ENCODE peak calls at places on chromosomes 2 and 18, in four cellular contexts. S is HepG2, W is H1, E is GM12878. X is an unnamed sample. For H3K27me3, the result is how much of the 10 kb centered on the place peaks cover.

GRCh38 chr18:66616523-66616983 is 12.7 kb upstream of the CDH19 start:
- DNase-seq in E (no peak), W (no peak), S (peak), X (peak)

GRCh38 chr18:41721103-41721502 is 233.9 kb upstream of the PIK3C3 start:
- DNase-seq in S (no peak), W (no peak), E (no peak), X (no peak)

GRCh38 chr2:50143822-50144575 is 887.9 kb downstream of the NRXN1 start:
- DNase-seq in E (peak), W (no peak), S (peak), X (peak)

GRCh38 chr2:41836944-41837343 is 210.9 kb upstream of the PKDCC start:
- DNase-seq in E (no peak), S (no peak), W (peak), X (peak)

GRCh38 chr2:151156943-151157705 is 104.5 kb downstream of the RBM43 start:
- DNase-seq in S (no peak), E (no peak), W (no peak), X (no peak)

GRCh38 chr18:74284501-74285004 is 7.2 kb downstream of the CYB5A start:
- DNase-seq in W (no peak), E (no peak), S (no peak), X (no peak)

GRCh38 chr2:40220177-40220925 is 231.5 kb downstream of the SLC8A1 start:
- DNase-seq in W (no peak), E (no peak), S (no peak), X (no peak)

GRCh38 chr2:73981081-73981968 is 3.4 kb upstream of the TET3 start:
- DNase-seq in S (peak), E (no peak), W (peak), X (no peak)

GRCh38 chr2:42929985-42930581 is 137.7 kb upstream of the HAAO start:
- DNase-seq in W (no peak), E (no peak), S (peak), X (no peak)

GRCh38 chr2:106996136-106996769 is 110.3 kb upstream of the ST6GAL2 start:
- DNase-seq in S (no peak), E (no peak), W (no peak), X (no peak)

GRCh38 chr2:165846056-165846455 is 52.0 kb upstream of the GALNT3 start:
- DNase-seq in S (no peak), E (no peak), W (no peak), X (no peak)

GRCh38 chr2:120224735-120225548 is 1.7 kb upstream of the TMEM185B start:
- DNase-seq in S (no peak), E (no peak), W (no peak), X (no peak)

GRCh38 chr18:2526320-2526719 is 45.0 kb downstream of the METTL4 start:
- DNase-seq in E (no peak), W (no peak), S (no peak), X (no peak)

GRCh38 chr2:228474466-228474865 is 293.0 kb upstream of the SPHKAP start:
- DNase-seq in S (no peak), E (no peak), W (no peak), X (no peak)

GRCh38 chr2:209901187-209901586 is 101.3 kb upstream of the RPE start:
- DNase-seq in W (no peak), S (no peak), E (no peak), X (no peak)

GRCh38 chr2:186544255-186544675 is 45.6 kb upstream of the ITGAV start:
- DNase-seq in E (no peak), S (peak), W (no peak), X (no peak)

GRCh38 chr2:15795426-15795825 is 144.9 kb upstream of the MYCN start:
- DNase-seq in W (no peak), E (no peak), S (no peak), X (no peak)

GRCh38 chr18:56709463-56709862 is 58.3 kb downstream of the WDR7 start:
- DNase-seq in S (peak), E (peak), W (peak), X (peak)

GRCh38 chr18:8936646-8937045 is 165.9 kb upstream of the NDUFV2 start:
- DNase-seq in E (no peak), S (no peak), W (no peak), X (no peak)

GRCh38 chr18:74082476-74083070 is 65.1 kb downstream of the FBXO15 start:
- DNase-seq in S (peak), W (peak), E (peak), X (peak)

GRCh38 chr2:85713836-85714235 is 19.7 kb downstream of the GNLY start:
- DNase-seq in W (no peak), S (no peak), E (no peak), X (no peak)

GRCh38 chr2:169131587-169132512 is 62.5 kb downstream of the DHRS9 start:
- DNase-seq in S (peak), E (peak), W (no peak), X (no peak)

GRCh38 chr2:98518106-98518505 is 73.4 kb downstream of the INPP4A start:
- DNase-seq in W (no peak), S (peak), E (no peak), X (no peak)

GRCh38 chr2:8306530-8307351 is 375.1 kb upstream of the ID2 start:
- DNase-seq in W (no peak), S (no peak), E (no peak), X (no peak)

GRCh38 chr2:17918789-17919188 is 40.3 kb downstream of the KCNS3 start:
- DNase-seq in W (no peak), E (no peak), S (no peak), X (peak)

GRCh38 chr18:24530630-24531111 is 70.2 kb downstream of the HRH4 start:
- DNase-seq in W (no peak), E (no peak), S (no peak), X (no peak)

GRCh38 chr2:168920504-168921157 is 19.5 kb downstream of the G6PC2 start:
- DNase-seq in W (no peak), S (peak), E (no peak), X (no peak)

GRCh38 chr2:238644095-238645081 is 203.5 kb upstream of the TWIST2 start:
- DNase-seq in W (no peak), S (peak), E (no peak), X (no peak)

GRCh38 chr2:240792658-240793312 is 27.2 kb downstream of the KIF1A start:
- DNase-seq in E (no peak), S (no peak), W (no peak), X (no peak)

GRCh38 chr2:215010390-215010789 is 128.0 kb downstream of the ABCA12 start:
- DNase-seq in E (no peak), W (no peak), S (no peak), X (no peak)

GRCh38 chr2:218865999-218866398 is 6.4 kb downstream of the WNT6 start:
- DNase-seq in S (no peak), E (no peak), W (no peak), X (no peak)

GRCh38 chr2:64652231-64653173 is 1.2 kb downstream of the SERTAD2 start:
- DNase-seq in S (peak), W (no peak), E (no peak), X (no peak)

GRCh38 chr2:40507429-40507828 is 55.5 kb upstream of the SLC8A1 start:
- DNase-seq in W (no peak), S (no peak), E (no peak), X (no peak)

GRCh38 chr2:183229386-183229785 is 105.1 kb downstream of the NUP35 start:
- DNase-seq in S (no peak), E (no peak), W (no peak), X (no peak)

GRCh38 chr18:23067236-23067635 is 68.0 kb upstream of the CABLES1 start:
- DNase-seq in E (no peak), W (no peak), S (peak), X (no peak)

GRCh38 chr2:220743203-220743602 is 828.9 kb downstream of the EPHA4 start:
- DNase-seq in S (no peak), W (no peak), E (no peak), X (no peak)

GRCh38 chr2:240432820-240433801 is 2.4 kb upstream of the GPC1 start:
- DNase-seq in W (no peak), E (no peak), S (no peak), X (no peak)

GRCh38 chr2:101204400-101205095 is 48.1 kb upstream of the CNOT11 start:
- DNase-seq in E (no peak), W (no peak), S (peak), X (no peak)

GRCh38 chr2:193818801-193819499 is 1624.2 kb upstream of the TMEFF2 start:
- DNase-seq in S (no peak), E (no peak), W (no peak), X (no peak)

GRCh38 chr18:6413554-6414117 is 1.1 kb downstream of the L3MBTL4 start:
- DNase-seq in W (no peak), S (no peak), E (no peak), X (no peak)

GRCh38 chr18:6414118-6414722 is 491 bp downstream of the L3MBTL4 start:
- DNase-seq in S (peak), W (no peak), E (no peak), X (no peak)

GRCh38 chr18:6412933-6413472 is 1.7 kb downstream of the L3MBTL4 start:
- DNase-seq in E (no peak), W (no peak), S (no peak), X (no peak)

GRCh38 chr18:6411367-6411766 is 3.3 kb downstream of the L3MBTL4 start:
- DNase-seq in S (no peak), W (no peak), E (no peak), X (no peak)

DNA sequence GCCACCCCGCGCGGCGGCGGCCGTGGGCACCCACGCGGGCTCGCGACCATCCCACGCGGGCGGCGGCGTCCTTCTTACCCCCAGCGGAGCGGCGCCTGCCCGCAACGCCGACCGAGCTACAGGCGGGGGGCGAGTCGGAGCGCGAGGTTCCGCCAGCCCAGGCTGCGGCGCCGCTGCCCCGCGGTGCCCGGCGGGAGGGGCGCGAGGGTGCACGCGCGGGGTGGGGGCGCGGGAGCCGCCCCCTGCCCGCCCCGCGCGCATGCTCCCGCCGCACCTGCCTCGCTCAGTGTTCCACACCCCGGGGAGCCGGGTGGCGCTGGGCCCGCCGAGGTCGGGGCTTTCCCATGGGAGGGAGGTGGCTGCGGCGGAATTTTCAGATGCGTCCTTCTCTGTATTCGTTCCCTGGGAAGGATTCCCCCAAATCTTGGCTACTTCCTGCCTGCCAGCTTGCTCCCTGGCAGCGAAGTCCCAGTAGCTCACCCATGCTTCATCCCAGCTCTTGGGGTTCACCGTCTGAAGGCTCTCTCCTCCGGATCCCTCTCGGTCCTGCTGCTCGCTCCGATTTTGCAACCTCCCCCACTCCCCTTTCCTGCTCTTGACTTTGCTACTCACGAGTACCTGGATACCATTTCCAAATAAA is at the start of gene L3MBTL4:
- DNase-seq in W (no peak), S (no peak), E (no peak), X (no peak)
- TF ChIP-seq SUZ12 in W (no peak), S (no peak), E (no peak), X (no peak)

DNA sequence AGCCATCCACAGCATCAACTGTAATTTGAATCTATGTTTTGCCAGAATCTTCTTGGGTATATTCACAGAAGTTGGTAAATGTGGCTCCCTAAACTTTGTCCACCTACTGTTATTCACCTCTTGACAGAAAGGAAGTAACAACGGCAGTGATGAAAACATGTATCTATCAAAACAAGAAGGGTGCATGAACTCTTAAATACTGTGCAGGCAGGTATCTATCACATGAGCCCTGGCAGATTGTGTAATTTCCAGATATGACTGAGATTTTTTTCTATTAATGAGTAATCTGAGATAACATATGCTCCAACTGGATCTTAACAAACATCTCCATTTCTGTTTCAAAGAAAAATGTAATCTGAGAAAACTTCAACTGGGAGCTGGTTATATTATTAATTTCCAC is 36.6 kb downstream of the SFT2D3 start:
- DNase-seq in W (no peak), E (no peak), S (no peak), X (no peak)
- TF ChIP-seq ZNF274 in W (no peak), E (no peak), S (no peak), X (no peak)

GRCh38 chr2:38263293-38263692 is 113.8 kb downstream of the ATL2 start:
- DNase-seq in W (no peak), S (no peak), E (no peak), X (no peak)

GRCh38 chr2:38261569-38262513 is 115.2 kb downstream of the ATL2 start:
- DNase-seq in W (no peak), E (peak), S (no peak), X (no peak)

GRCh38 chr2:38260469-38260868 is 116.6 kb downstream of the ATL2 start:
- DNase-seq in E (peak), S (no peak), W (no peak), X (no peak)

GRCh38 chr2:38262514-38262871 is 114.6 kb downstream of the ATL2 start:
- DNase-seq in E (no peak), S (no peak), W (no peak), X (no peak)

DNA sequence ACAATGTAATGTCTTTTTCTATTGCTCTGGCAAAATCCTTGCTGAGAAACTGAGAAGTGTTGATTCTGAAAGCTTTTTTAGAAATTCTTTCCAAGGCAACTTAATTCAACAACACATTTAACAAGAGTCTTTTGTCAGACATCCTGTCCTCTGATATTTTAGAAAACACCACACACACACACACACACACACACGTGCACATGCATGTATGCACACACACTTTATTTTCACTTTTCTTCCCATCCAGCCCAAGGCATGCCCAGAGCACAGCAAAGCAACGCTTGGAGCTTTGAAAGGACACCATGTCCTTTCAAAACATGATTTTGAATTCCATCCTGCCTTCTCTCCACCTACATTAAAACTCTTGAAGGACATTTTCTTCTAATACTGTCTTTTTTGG is 116.1 kb downstream of the ATL2 start:
- DNase-seq in E (no peak), S (no peak), W (no peak), X (no peak)
- H3K27me3 ChIP-seq in E (under half), S (under half), W (under half), X (under half)

GRCh38 chr2:231781798-231782726 is 980 bp upstream of the PDE6D start:
- DNase-seq in S (no peak), E (peak), W (no peak), X (no peak)
- TF ChIP-seq SUZ12 in S (no peak), E (no peak), W (no peak), X (no peak)

GRCh38 chr2:176123483-176123843 is 944 bp downstream of the HOXD9 start:
- DNase-seq in S (no peak), W (no peak), E (no peak), X (no peak)
- TF ChIP-seq ZNF274 in S (no peak), W (no peak), E (no peak), X (no peak)

GRCh38 chr2:45706028-45706427 is 54.6 kb downstream of the PRKCE start:
- DNase-seq in S (no peak), E (no peak), W (no peak), X (no peak)
- H3K27me3 ChIP-seq in S (under half), E (under half), W (under half), X (under half)

DNA sequence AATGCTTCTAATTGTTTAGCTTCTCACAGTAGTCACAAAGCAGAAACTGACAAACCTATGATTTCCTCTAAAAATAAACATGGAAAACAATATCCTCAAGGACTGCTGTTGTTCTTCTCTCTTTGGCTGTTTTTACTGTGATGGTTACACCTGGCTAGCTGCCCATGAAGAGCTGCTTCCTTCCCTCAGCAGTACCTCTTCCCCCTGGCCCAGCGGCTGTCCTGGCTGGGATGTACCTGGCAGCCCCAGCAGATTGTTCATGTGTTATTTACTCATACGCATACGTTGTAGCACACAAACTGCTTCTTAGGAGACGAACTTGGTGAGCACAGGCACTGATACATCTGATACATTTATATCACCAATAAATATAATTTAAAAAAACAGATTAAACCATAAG is 27.4 kb downstream of the NEMP2 start:
- DNase-seq in S (no peak), E (no peak), W (no peak), X (no peak)
- TF ChIP-seq SUZ12 in S (no peak), E (no peak), W (no peak), X (no peak)

X was measured in NT2/D1.